ENCODE peak calls at places on chromosomes 2 and 18, in four cellular contexts. One of them, this sample, is unnamed.

GRCh38 chr2:205903549-205904129 is 182.3 kb downstream of the INO80D start:
- DNase-seq in GM23338: peak; percentile 79
- DNase-seq in HCT116: peak; percentile 51
- DNase-seq in MM.1S: peak; percentile 58
- DNase-seq in this sample: peak; percentile 39

GRCh38 chr18:7812431-7813063 is 245.4 kb downstream of the PTPRM start:
- DNase-seq in GM23338: no peak
- DNase-seq in HCT116: no peak
- DNase-seq in MM.1S: no peak
- DNase-seq in this sample: no peak

GRCh38 chr2:81007104-81007503 is 702.6 kb upstream of the LRRTM1 start:
- DNase-seq in GM23338: peak; percentile 28
- DNase-seq in HCT116: peak; percentile 4
- DNase-seq in MM.1S: peak; percentile 17
- DNase-seq in this sample: no peak

GRCh38 chr2:47785986-47786385 is 3.0 kb downstream of the MSH6 start:
- DNase-seq in GM23338: no peak
- DNase-seq in HCT116: no peak
- DNase-seq in MM.1S: no peak
- DNase-seq in this sample: no peak

GRCh38 chr2:62817995-62818713 is 112.6 kb downstream of the EHBP1 start:
- DNase-seq in GM23338: no peak
- DNase-seq in HCT116: no peak
- DNase-seq in MM.1S: no peak
- DNase-seq in this sample: no peak

GRCh38 chr2:64179582-64180321 is 35.5 kb upstream of the PELI1 start:
- DNase-seq in GM23338: no peak
- DNase-seq in HCT116: no peak
- DNase-seq in MM.1S: peak; percentile 75
- DNase-seq in this sample: no peak

GRCh38 chr2:195756218-195756941 is 99.4 kb downstream of the SLC39A10 start:
- DNase-seq in GM23338: no peak
- DNase-seq in HCT116: peak; percentile 44
- DNase-seq in MM.1S: no peak
- DNase-seq in this sample: no peak

GRCh38 chr18:3494245-3494526 is 44.2 kb downstream of the TGIF1 start:
- DNase-seq in GM23338: no peak
- DNase-seq in HCT116: no peak
- DNase-seq in MM.1S: no peak
- DNase-seq in this sample: no peak

GRCh38 chr2:72146357-72147302 is 1.0 kb downstream of the CYP26B1 start:
- DNase-seq in GM23338: peak; percentile 68
- DNase-seq in HCT116: no peak
- DNase-seq in MM.1S: no peak
- DNase-seq in this sample: no peak

GRCh38 chr2:26720322-26721166 is 28.0 kb downstream of the KCNK3 start:
- DNase-seq in GM23338: no peak
- DNase-seq in HCT116: peak; percentile 29
- DNase-seq in MM.1S: no peak
- DNase-seq in this sample: no peak

GRCh38 chr2:168632733-168633132 is 169.7 kb upstream of the NOSTRIN start:
- DNase-seq in GM23338: peak; percentile 52
- DNase-seq in HCT116: no peak
- DNase-seq in MM.1S: no peak
- DNase-seq in this sample: no peak

GRCh38 chr18:51195602-51196115 is 1.8 kb downstream of the MEX3C start:
- DNase-seq in GM23338: peak; percentile 94
- DNase-seq in HCT116: peak; percentile 18
- DNase-seq in MM.1S: peak; percentile 69
- DNase-seq in this sample: no peak

GRCh38 chr18:32804126-32804888 is 31.5 kb upstream of the KLHL14 start:
- DNase-seq in GM23338: no peak
- DNase-seq in HCT116: no peak
- DNase-seq in MM.1S: no peak
- DNase-seq in this sample: peak; percentile 39

GRCh38 chr2:13015941-13016340 is 299.2 kb downstream of the TRIB2 start:
- DNase-seq in GM23338: no peak
- DNase-seq in HCT116: no peak
- DNase-seq in MM.1S: no peak
- DNase-seq in this sample: no peak

GRCh38 chr18:10245517-10246175 is 208.8 kb upstream of the APCDD1 start:
- DNase-seq in GM23338: no peak
- DNase-seq in HCT116: no peak
- DNase-seq in MM.1S: no peak
- DNase-seq in this sample: no peak

GRCh38 chr2:11720752-11721151 is 25.7 kb upstream of the LPIN1 start:
- DNase-seq in GM23338: no peak
- DNase-seq in HCT116: no peak
- DNase-seq in MM.1S: no peak
- DNase-seq in this sample: no peak

GRCh38 chr18:54173980-54174611 is 50.4 kb downstream of the MBD2 start:
- DNase-seq in GM23338: no peak
- DNase-seq in HCT116: no peak
- DNase-seq in MM.1S: peak; percentile 43
- DNase-seq in this sample: no peak

GRCh38 chr18:9855686-9856085 is 30.1 kb upstream of the TXNDC2 start:
- DNase-seq in GM23338: no peak
- DNase-seq in HCT116: no peak
- DNase-seq in MM.1S: no peak
- DNase-seq in this sample: no peak

GRCh38 chr2:190607014-190607597 is 41.8 kb upstream of the NAB1 start:
- DNase-seq in GM23338: no peak
- DNase-seq in HCT116: peak; percentile 60
- DNase-seq in MM.1S: no peak
- DNase-seq in this sample: no peak

GRCh38 chr2:80126596-80127189 is 177.9 kb downstream of the LRRTM1 start:
- DNase-seq in GM23338: no peak
- DNase-seq in HCT116: no peak
- DNase-seq in MM.1S: no peak
- DNase-seq in this sample: no peak

GRCh38 chr2:142734770-142735169 is 142.7 kb upstream of the KYNU start:
- DNase-seq in GM23338: no peak
- DNase-seq in HCT116: no peak
- DNase-seq in MM.1S: no peak
- DNase-seq in this sample: no peak

GRCh38 chr2:15112216-15112615 is 448.9 kb downstream of the NBAS start:
- DNase-seq in GM23338: peak; percentile 67
- DNase-seq in HCT116: peak; percentile 21
- DNase-seq in MM.1S: no peak
- DNase-seq in this sample: peak; percentile 34

GRCh38 chr2:579351-579886 is 97.8 kb downstream of the TMEM18 start:
- DNase-seq in GM23338: no peak
- DNase-seq in HCT116: no peak
- DNase-seq in MM.1S: no peak
- DNase-seq in this sample: no peak
- TF ChIP-seq EZH2phosphoT487 in GM23338: no peak
- TF ChIP-seq EZH2phosphoT487 in HCT116: no peak
- TF ChIP-seq EZH2phosphoT487 in MM.1S: no peak
- TF ChIP-seq EZH2phosphoT487 in this sample: no peak

GRCh38 chr2:208725280-208725679 is 318.7 kb downstream of the PTH2R start:
- DNase-seq in GM23338: no peak
- DNase-seq in HCT116: no peak
- DNase-seq in MM.1S: no peak
- DNase-seq in this sample: no peak
- TF ChIP-seq EZH2phosphoT487 in GM23338: no peak
- TF ChIP-seq EZH2phosphoT487 in HCT116: no peak
- TF ChIP-seq EZH2phosphoT487 in MM.1S: no peak
- TF ChIP-seq EZH2phosphoT487 in this sample: no peak

DNA sequence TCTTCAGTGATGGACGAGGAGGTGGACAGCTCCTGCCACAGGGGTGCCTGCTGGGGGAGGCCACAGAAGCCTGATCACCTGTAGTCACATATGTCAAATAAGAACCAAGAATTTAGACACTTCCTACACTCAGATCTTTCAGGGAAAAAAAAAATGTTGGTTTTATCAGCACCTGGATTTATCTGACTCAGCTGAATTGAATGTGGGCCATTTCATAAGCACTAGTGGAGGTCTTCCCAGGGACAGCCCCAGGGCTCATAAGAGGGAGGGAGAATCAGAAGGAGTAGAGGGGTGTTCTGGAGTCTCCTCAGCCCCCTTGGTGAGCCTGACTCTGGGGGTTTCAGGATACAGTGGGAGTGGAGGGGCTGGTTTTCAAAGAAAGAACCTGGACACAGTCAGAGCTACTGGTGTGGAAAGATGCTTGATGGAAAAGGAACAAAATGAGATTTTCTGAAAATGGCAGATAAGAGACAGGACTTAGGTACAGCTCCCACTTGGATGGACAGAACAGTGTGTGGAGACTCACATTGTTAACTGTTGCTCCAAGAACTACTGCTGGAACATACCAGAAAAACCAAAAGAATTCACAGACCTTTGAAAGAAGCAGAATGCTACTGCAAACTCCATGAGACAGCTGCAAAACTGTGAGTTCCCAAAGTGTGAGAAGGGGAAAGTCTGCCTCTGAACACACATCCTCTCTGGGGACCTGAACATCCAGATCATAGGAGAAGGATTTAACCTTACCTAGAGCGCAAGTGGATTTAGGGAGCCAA is 45.4 kb downstream of the LCT start:
- DNase-seq in GM23338: no peak
- DNase-seq in HCT116: no peak
- DNase-seq in MM.1S: no peak
- DNase-seq in this sample: no peak
- TF ChIP-seq EZH2phosphoT487 in GM23338: no peak
- TF ChIP-seq EZH2phosphoT487 in HCT116: no peak
- TF ChIP-seq EZH2phosphoT487 in MM.1S: no peak
- TF ChIP-seq EZH2phosphoT487 in this sample: no peak

GRCh38 chr2:1625281-1626001 is 118.9 kb downstream of the PXDN start:
- DNase-seq in GM23338: peak; percentile 97
- DNase-seq in HCT116: peak; percentile 24
- DNase-seq in MM.1S: no peak
- DNase-seq in this sample: no peak

GRCh38 chr2:1621501-1621900 is 122.8 kb downstream of the PXDN start:
- DNase-seq in GM23338: no peak
- DNase-seq in HCT116: no peak
- DNase-seq in MM.1S: no peak
- DNase-seq in this sample: no peak

GRCh38 chr2:1626271-1626681 is 118.0 kb downstream of the PXDN start:
- DNase-seq in GM23338: no peak
- DNase-seq in HCT116: no peak
- DNase-seq in MM.1S: no peak
- DNase-seq in this sample: no peak

GRCh38 chr2:1622521-1623200 is 121.7 kb downstream of the PXDN start:
- DNase-seq in GM23338: no peak
- DNase-seq in HCT116: no peak
- DNase-seq in MM.1S: no peak
- DNase-seq in this sample: no peak

DNA sequence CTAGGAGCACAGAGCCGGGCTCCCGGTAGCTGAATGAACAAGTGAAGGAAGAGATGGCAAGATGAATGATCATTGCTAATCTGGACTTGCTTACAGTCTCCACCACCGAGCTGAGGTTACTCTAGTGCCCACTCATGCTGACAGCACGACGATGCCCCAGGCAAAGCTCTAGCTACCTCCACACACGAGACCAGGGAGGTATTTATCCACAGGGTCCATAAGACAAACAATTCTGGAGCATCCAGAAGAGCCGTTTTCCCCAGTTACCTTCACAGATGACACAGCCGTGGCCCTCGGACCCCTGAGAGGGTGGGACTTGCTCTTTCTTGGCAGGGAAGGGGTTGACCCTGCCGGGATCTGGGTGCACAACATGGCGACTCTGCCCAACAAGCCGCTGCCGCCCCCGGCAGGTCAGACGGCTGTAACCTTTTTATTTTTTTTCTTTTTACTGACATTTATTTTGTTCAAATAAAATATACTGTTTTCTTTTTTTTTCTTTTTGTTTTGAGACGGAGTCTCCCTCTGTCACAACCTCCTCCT is 120.3 kb downstream of the PXDN start:
- DNase-seq in GM23338: no peak
- DNase-seq in HCT116: no peak
- DNase-seq in MM.1S: no peak
- DNase-seq in this sample: no peak
- TF ChIP-seq EZH2phosphoT487 in GM23338: no peak
- TF ChIP-seq EZH2phosphoT487 in HCT116: no peak
- TF ChIP-seq EZH2phosphoT487 in MM.1S: no peak
- TF ChIP-seq EZH2phosphoT487 in this sample: no peak

DNA sequence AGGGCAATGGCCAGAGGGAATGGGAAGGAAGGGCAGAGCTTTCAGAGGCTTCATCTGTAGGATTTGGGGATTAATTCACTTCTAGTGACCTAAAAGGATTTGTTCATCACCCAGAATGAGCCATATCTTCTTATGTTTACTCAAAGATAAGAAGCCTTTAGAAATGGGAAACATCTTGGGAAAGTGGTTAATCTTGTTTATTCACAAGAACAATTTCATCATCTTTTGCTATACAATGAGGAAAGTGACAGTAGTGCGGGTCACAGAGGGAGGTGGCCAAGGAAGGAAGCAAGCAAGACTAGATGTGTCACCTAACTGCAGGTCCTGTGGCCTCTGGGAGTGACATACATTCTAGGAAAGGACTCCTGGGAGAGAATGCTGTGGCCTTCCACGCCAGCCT is 140.4 kb upstream of the ALPP start:
- DNase-seq in GM23338: no peak
- DNase-seq in HCT116: no peak
- DNase-seq in MM.1S: no peak
- DNase-seq in this sample: no peak
- TF ChIP-seq EZH2phosphoT487 in GM23338: no peak
- TF ChIP-seq EZH2phosphoT487 in HCT116: no peak
- TF ChIP-seq EZH2phosphoT487 in MM.1S: no peak
- TF ChIP-seq EZH2phosphoT487 in this sample: no peak

GRCh38 chr2:224969095-224969494 is 73.2 kb downstream of the DOCK10 start:
- DNase-seq in GM23338: no peak
- DNase-seq in HCT116: no peak
- DNase-seq in MM.1S: no peak
- DNase-seq in this sample: no peak

GRCh38 chr2:224969633-224970292 is 72.5 kb downstream of the DOCK10 start:
- DNase-seq in GM23338: no peak
- DNase-seq in HCT116: no peak
- DNase-seq in MM.1S: no peak
- DNase-seq in this sample: no peak

GRCh38 chr2:224966663-224967062 is 75.6 kb downstream of the DOCK10 start:
- DNase-seq in GM23338: no peak
- DNase-seq in HCT116: no peak
- DNase-seq in MM.1S: no peak
- DNase-seq in this sample: no peak

GRCh38 chr2:224970311-224970710 is 72.0 kb downstream of the DOCK10 start:
- DNase-seq in GM23338: no peak
- DNase-seq in HCT116: no peak
- DNase-seq in MM.1S: peak; percentile 63
- DNase-seq in this sample: no peak

GRCh38 chr2:224968051-224968450 is 74.2 kb downstream of the DOCK10 start:
- DNase-seq in GM23338: no peak
- DNase-seq in HCT116: no peak
- DNase-seq in MM.1S: no peak
- DNase-seq in this sample: no peak
- TF ChIP-seq EZH2phosphoT487 in GM23338: no peak
- TF ChIP-seq EZH2phosphoT487 in HCT116: no peak
- TF ChIP-seq EZH2phosphoT487 in MM.1S: no peak
- TF ChIP-seq EZH2phosphoT487 in this sample: no peak

This sample was measured in OCI-LY7.